ENCODE peak calls at places on chromosomes 13 and 19, in four cellular contexts. One of them, this sample, is unnamed.
A peak's percentile ranks its signal among the peaks of the same experiment; 100 is the strongest.

GRCh38 chr19:34430738-34431625 is 2.8 kb downstream of the UBA2 start:
- DNase-seq in T-helper 2 cell treated with Interferon-gamma antibody and Interleukin-4, amounts not matched to agents 5 μg/mL and 100 μg/mL, for 36 hours: peak; percentile 26
- DNase-seq in iPS DF 6.9: peak; percentile 9
- DNase-seq in head of caudate nucleus: no peak
- DNase-seq in this sample: no peak

GRCh38 chr19:2552859-2553258 is 76.9 kb downstream of the GADD45B start:
- DNase-seq in T-helper 2 cell treated with Interferon-gamma antibody and Interleukin-4, amounts not matched to agents 5 μg/mL and 100 μg/mL, for 36 hours: peak; percentile 73
- DNase-seq in iPS DF 6.9: no peak
- DNase-seq in head of caudate nucleus: no peak
- DNase-seq in this sample: no peak

GRCh38 chr19:52897149-52897935 is at the start of gene ZNF320:
- DNase-seq in T-helper 2 cell treated with Interferon-gamma antibody and Interleukin-4, amounts not matched to agents 5 μg/mL and 100 μg/mL, for 36 hours: peak; percentile 91
- DNase-seq in iPS DF 6.9: peak; percentile 92
- DNase-seq in head of caudate nucleus: peak; percentile 98
- DNase-seq in this sample: peak; percentile 77

GRCh38 chr19:29845576-29846176 is 33.9 kb downstream of the CCNE1 start:
- DNase-seq in T-helper 2 cell treated with Interferon-gamma antibody and Interleukin-4, amounts not matched to agents 5 μg/mL and 100 μg/mL, for 36 hours: peak; percentile 33
- DNase-seq in iPS DF 6.9: no peak
- DNase-seq in head of caudate nucleus: peak; percentile 56
- DNase-seq in this sample: no peak

GRCh38 chr19:57803594-57804325 is 11.0 kb downstream of the ZNF552 start:
- DNase-seq in T-helper 2 cell treated with Interferon-gamma antibody and Interleukin-4, amounts not matched to agents 5 μg/mL and 100 μg/mL, for 36 hours: no peak
- DNase-seq in iPS DF 6.9: peak; percentile 43
- DNase-seq in head of caudate nucleus: no peak
- DNase-seq in this sample: peak; percentile 81

GRCh38 chr19:39599116-39599515 is 3.2 kb upstream of the LGALS13 start:
- DNase-seq in T-helper 2 cell treated with Interferon-gamma antibody and Interleukin-4, amounts not matched to agents 5 μg/mL and 100 μg/mL, for 36 hours: no peak
- DNase-seq in iPS DF 6.9: no peak
- DNase-seq in head of caudate nucleus: no peak
- DNase-seq in this sample: no peak

GRCh38 chr13:110964229-110965037 is 49.6 kb upstream of the ANKRD10 start:
- DNase-seq in T-helper 2 cell treated with Interferon-gamma antibody and Interleukin-4, amounts not matched to agents 5 μg/mL and 100 μg/mL, for 36 hours: no peak
- DNase-seq in iPS DF 6.9: no peak
- DNase-seq in head of caudate nucleus: no peak
- DNase-seq in this sample: no peak

GRCh38 chr19:33524024-33524664 is 2.6 kb upstream of the PEPD start:
- DNase-seq in T-helper 2 cell treated with Interferon-gamma antibody and Interleukin-4, amounts not matched to agents 5 μg/mL and 100 μg/mL, for 36 hours: no peak
- DNase-seq in iPS DF 6.9: no peak
- DNase-seq in head of caudate nucleus: no peak
- DNase-seq in this sample: no peak

GRCh38 chr19:2294377-2295335 is 12.7 kb upstream of the PEAK3 start:
- DNase-seq in T-helper 2 cell treated with Interferon-gamma antibody and Interleukin-4, amounts not matched to agents 5 μg/mL and 100 μg/mL, for 36 hours: no peak
- DNase-seq in iPS DF 6.9: no peak
- DNase-seq in head of caudate nucleus: peak; percentile 58
- DNase-seq in this sample: no peak

GRCh38 chr13:75327132-75327505 is 154.8 kb downstream of the TBC1D4 start:
- DNase-seq in T-helper 2 cell treated with Interferon-gamma antibody and Interleukin-4, amounts not matched to agents 5 μg/mL and 100 μg/mL, for 36 hours: no peak
- DNase-seq in iPS DF 6.9: no peak
- DNase-seq in head of caudate nucleus: no peak
- DNase-seq in this sample: no peak

GRCh38 chr13:50645092-50645491 is 198.4 kb downstream of the DLEU7 start:
- DNase-seq in T-helper 2 cell treated with Interferon-gamma antibody and Interleukin-4, amounts not matched to agents 5 μg/mL and 100 μg/mL, for 36 hours: no peak
- DNase-seq in iPS DF 6.9: no peak
- DNase-seq in head of caudate nucleus: no peak
- DNase-seq in this sample: no peak

GRCh38 chr13:110089815-110090214 is 217.1 kb downstream of the COL4A1 start:
- DNase-seq in T-helper 2 cell treated with Interferon-gamma antibody and Interleukin-4, amounts not matched to agents 5 μg/mL and 100 μg/mL, for 36 hours: no peak
- DNase-seq in iPS DF 6.9: no peak
- DNase-seq in head of caudate nucleus: no peak
- DNase-seq in this sample: no peak

GRCh38 chr19:13212759-13213330 is 62.6 kb downstream of the IER2 start:
- DNase-seq in T-helper 2 cell treated with Interferon-gamma antibody and Interleukin-4, amounts not matched to agents 5 μg/mL and 100 μg/mL, for 36 hours: peak; percentile 53
- DNase-seq in iPS DF 6.9: peak; percentile 60
- DNase-seq in head of caudate nucleus: peak; percentile 35
- DNase-seq in this sample: peak; percentile 56

GRCh38 chr13:114203536-114203935 is 24.5 kb downstream of the CFAP97D2 start:
- DNase-seq in T-helper 2 cell treated with Interferon-gamma antibody and Interleukin-4, amounts not matched to agents 5 μg/mL and 100 μg/mL, for 36 hours: no peak
- DNase-seq in iPS DF 6.9: no peak
- DNase-seq in head of caudate nucleus: no peak
- DNase-seq in this sample: no peak

GRCh38 chr13:77353980-77354379 is 27.1 kb upstream of the MYCBP2 start:
- DNase-seq in T-helper 2 cell treated with Interferon-gamma antibody and Interleukin-4, amounts not matched to agents 5 μg/mL and 100 μg/mL, for 36 hours: no peak
- DNase-seq in iPS DF 6.9: no peak
- DNase-seq in head of caudate nucleus: no peak
- DNase-seq in this sample: no peak

GRCh38 chr13:113137656-113138292 is 15.2 kb downstream of the F10 start:
- DNase-seq in T-helper 2 cell treated with Interferon-gamma antibody and Interleukin-4, amounts not matched to agents 5 μg/mL and 100 μg/mL, for 36 hours: no peak
- DNase-seq in iPS DF 6.9: no peak
- DNase-seq in head of caudate nucleus: no peak
- DNase-seq in this sample: no peak

GRCh38 chr19:33904681-33905080 is 108.0 kb downstream of the KCTD15 start:
- DNase-seq in T-helper 2 cell treated with Interferon-gamma antibody and Interleukin-4, amounts not matched to agents 5 μg/mL and 100 μg/mL, for 36 hours: no peak
- DNase-seq in iPS DF 6.9: no peak
- DNase-seq in head of caudate nucleus: no peak
- DNase-seq in this sample: no peak

GRCh38 chr19:8366961-8367326 is 3.0 kb downstream of the ANGPTL4 start:
- DNase-seq in T-helper 2 cell treated with Interferon-gamma antibody and Interleukin-4, amounts not matched to agents 5 μg/mL and 100 μg/mL, for 36 hours: no peak
- DNase-seq in iPS DF 6.9: no peak
- DNase-seq in head of caudate nucleus: no peak
- DNase-seq in this sample: no peak

GRCh38 chr13:75762066-75762937 is 126.2 kb downstream of the LMO7 start:
- DNase-seq in T-helper 2 cell treated with Interferon-gamma antibody and Interleukin-4, amounts not matched to agents 5 μg/mL and 100 μg/mL, for 36 hours: peak; percentile 48
- DNase-seq in iPS DF 6.9: no peak
- DNase-seq in head of caudate nucleus: no peak
- DNase-seq in this sample: no peak

GRCh38 chr13:45751882-45752281 is 49.8 kb downstream of the CBY2 start:
- DNase-seq in T-helper 2 cell treated with Interferon-gamma antibody and Interleukin-4, amounts not matched to agents 5 μg/mL and 100 μg/mL, for 36 hours: no peak
- DNase-seq in iPS DF 6.9: no peak
- DNase-seq in head of caudate nucleus: no peak
- DNase-seq in this sample: no peak

GRCh38 chr19:18708452-18709231 is 25.2 kb downstream of the CRTC1 start:
- DNase-seq in T-helper 2 cell treated with Interferon-gamma antibody and Interleukin-4, amounts not matched to agents 5 μg/mL and 100 μg/mL, for 36 hours: no peak
- DNase-seq in iPS DF 6.9: no peak
- DNase-seq in head of caudate nucleus: no peak
- DNase-seq in this sample: no peak

GRCh38 chr13:76226941-76227340 is 590.8 kb downstream of the LMO7 start:
- DNase-seq in T-helper 2 cell treated with Interferon-gamma antibody and Interleukin-4, amounts not matched to agents 5 μg/mL and 100 μg/mL, for 36 hours: no peak
- DNase-seq in iPS DF 6.9: no peak
- DNase-seq in head of caudate nucleus: no peak
- DNase-seq in this sample: no peak

GRCh38 chr13:89057862-89058261 is 1386.7 kb downstream of the SLITRK5 start:
- DNase-seq in T-helper 2 cell treated with Interferon-gamma antibody and Interleukin-4, amounts not matched to agents 5 μg/mL and 100 μg/mL, for 36 hours: no peak
- DNase-seq in iPS DF 6.9: no peak
- DNase-seq in head of caudate nucleus: no peak
- DNase-seq in this sample: no peak

GRCh38 chr19:18557474-18558201 is at the start of gene KXD1:
- DNase-seq in T-helper 2 cell treated with Interferon-gamma antibody and Interleukin-4, amounts not matched to agents 5 μg/mL and 100 μg/mL, for 36 hours: peak; percentile 99
- DNase-seq in iPS DF 6.9: peak; percentile 94
- DNase-seq in head of caudate nucleus: peak; percentile 98
- DNase-seq in this sample: peak; percentile 94

GRCh38 chr19:7793493-7793892 is 30.4 kb downstream of the CLEC4M start:
- DNase-seq in T-helper 2 cell treated with Interferon-gamma antibody and Interleukin-4, amounts not matched to agents 5 μg/mL and 100 μg/mL, for 36 hours: no peak
- DNase-seq in iPS DF 6.9: no peak
- DNase-seq in head of caudate nucleus: no peak
- DNase-seq in this sample: no peak

GRCh38 chr19:48090281-48090802 is 20.3 kb downstream of the PLA2G4C start:
- DNase-seq in T-helper 2 cell treated with Interferon-gamma antibody and Interleukin-4, amounts not matched to agents 5 μg/mL and 100 μg/mL, for 36 hours: no peak
- DNase-seq in iPS DF 6.9: no peak
- DNase-seq in head of caudate nucleus: no peak
- DNase-seq in this sample: no peak

GRCh38 chr13:59354665-59355064 is 809.1 kb downstream of the DIAPH3 start:
- DNase-seq in T-helper 2 cell treated with Interferon-gamma antibody and Interleukin-4, amounts not matched to agents 5 μg/mL and 100 μg/mL, for 36 hours: no peak
- DNase-seq in iPS DF 6.9: no peak
- DNase-seq in head of caudate nucleus: no peak
- DNase-seq in this sample: no peak

GRCh38 chr19:57068921-57069697 is 50.7 kb upstream of the USP29 start:
- DNase-seq in T-helper 2 cell treated with Interferon-gamma antibody and Interleukin-4, amounts not matched to agents 5 μg/mL and 100 μg/mL, for 36 hours: no peak
- DNase-seq in iPS DF 6.9: no peak
- DNase-seq in head of caudate nucleus: peak; percentile 34
- DNase-seq in this sample: no peak

GRCh38 chr19:32465176-32465575 is 59.6 kb downstream of the DPY19L3 start:
- DNase-seq in T-helper 2 cell treated with Interferon-gamma antibody and Interleukin-4, amounts not matched to agents 5 μg/mL and 100 μg/mL, for 36 hours: peak; percentile 14
- DNase-seq in iPS DF 6.9: no peak
- DNase-seq in head of caudate nucleus: no peak
- DNase-seq in this sample: no peak